ENCODE peak calls at places on chromosomes 4 and X, in six cellular contexts. J is MM.1S, K is tibial artery, P is thoracic aorta, L is AG04449, O is AG10803. C is an unnamed sample.

GRCh38 chr4:62676962-62677361 is 1476.8 kb downstream of the ADGRL3 start:
- DNase-seq in J (no peak), K (no peak), P (no peak), L (no peak), O (no peak), C (no peak)

GRCh38 chr4:14130551-14130950 is 503.0 kb upstream of the BOD1L1 start:
- DNase-seq in J (no peak), K (no peak), P (no peak), L (peak), O (peak), C (no peak)

GRCh38 chr4:2353222-2354107 is 65.0 kb downstream of the ZFYVE28 start:
- DNase-seq in J (no peak), K (peak), P (no peak), L (no peak), O (no peak), C (no peak)

GRCh38 chrX:39802354-39802753 is 295.4 kb downstream of the BCOR start:
- DNase-seq in J (no peak), K (no peak), P (no peak), L (no peak), O (no peak), C (no peak)

GRCh38 chr4:2843909-2844584 is 403 bp downstream of the ADD1 start:
- DNase-seq in J (peak), K (no peak), P (no peak), L (no peak), O (peak), C (no peak)

GRCh38 chr4:110009526-110009925 is 96.8 kb downstream of the EGF start:
- DNase-seq in J (no peak), K (no peak), P (no peak), L (no peak), O (no peak), C (no peak)

GRCh38 chrX:45668686-45669443 is 468.2 kb upstream of the DIPK2B start:
- DNase-seq in J (no peak), K (no peak), P (no peak), L (peak), O (peak), C (no peak)

GRCh38 chr4:180190382-180190781 is 2052.8 kb upstream of the TENM3 start:
- DNase-seq in J (no peak), K (no peak), P (no peak), L (no peak), O (no peak), C (no peak)

GRCh38 chr4:77695769-77696168 is 90.1 kb downstream of the CXCL13 start:
- DNase-seq in J (no peak), K (no peak), P (no peak), L (peak), O (peak), C (no peak)

GRCh38 chr4:111453216-111453615 is 692.0 kb upstream of the FAM241A start:
- DNase-seq in J (no peak), K (no peak), P (no peak), L (no peak), O (peak), C (no peak)

GRCh38 chr4:150176559-150176958 is 98.3 kb downstream of the DCLK2 start:
- DNase-seq in J (no peak), K (no peak), P (no peak), L (peak), O (peak), C (no peak)

GRCh38 chr4:170047774-170048354 is 21.7 kb upstream of the MFAP3L start:
- DNase-seq in J (peak), K (peak), P (no peak), L (peak), O (peak), C (no peak)

GRCh38 chr4:104941661-104942062 is 205.0 kb upstream of the TET2 start:
- DNase-seq in J (no peak), K (no peak), P (no peak), L (no peak), O (no peak), C (no peak)

GRCh38 chrX:120653000-120653399 is 23.1 kb upstream of the C1GALT1C1 start:
- DNase-seq in J (no peak), K (no peak), P (no peak), L (no peak), O (peak), C (no peak)

GRCh38 chr4:93327346-93327745 is 501.2 kb upstream of the ATOH1 start:
- DNase-seq in J (no peak), K (no peak), P (no peak), L (no peak), O (no peak), C (no peak)

GRCh38 chr4:172390341-172390740 is 577.1 kb downstream of the GALNTL6 start:
- DNase-seq in J (no peak), K (no peak), P (no peak), L (no peak), O (no peak), C (no peak)

GRCh38 chrX:96591418-96591817 is 93.2 kb upstream of the DIAPH2 start:
- DNase-seq in J (no peak), K (no peak), P (no peak), L (no peak), O (peak), C (no peak)

GRCh38 chrX:13658602-13659001 is 5.7 kb downstream of the TCEANC start:
- DNase-seq in J (peak), K (no peak), P (no peak), L (no peak), O (peak), C (no peak)

GRCh38 chr4:72679666-72680065 is 110.6 kb upstream of the ADAMTS3 start:
- DNase-seq in J (no peak), K (no peak), P (no peak), L (no peak), O (no peak), C (no peak)

GRCh38 chr4:174318829-174319764 is 35.4 kb downstream of the CEP44 start:
- DNase-seq in J (peak), K (no peak), P (no peak), L (no peak), O (peak), C (no peak)

GRCh38 chr4:1693131-1693896 is 9.2 kb upstream of the FAM53A start:
- DNase-seq in J (peak), K (peak), P (no peak), L (no peak), O (peak), C (no peak)

GRCh38 chrX:8433296-8434094 is 31.1 kb upstream of the VCX3B start:
- DNase-seq in J (no peak), K (no peak), P (no peak), L (no peak), O (no peak), C (no peak)

GRCh38 chrX:124726881-124727280 is 380.5 kb downstream of the SH2D1A start:
- DNase-seq in J (no peak), K (no peak), P (no peak), L (no peak), O (no peak), C (no peak)

GRCh38 chr4:168584321-168584771 is 87.5 kb downstream of the PALLD start:
- DNase-seq in J (no peak), K (no peak), P (no peak), L (no peak), O (peak), C (no peak)

GRCh38 chr4:28469387-28469786 is 1608.7 kb downstream of the STIM2 start:
- DNase-seq in J (no peak), K (no peak), P (no peak), L (no peak), O (no peak), C (no peak)

GRCh38 chr4:163003979-163004378 is 162.7 kb downstream of the NAF1 start:
- DNase-seq in J (no peak), K (no peak), P (no peak), L (no peak), O (no peak), C (no peak)
- TF ChIP-seq CTCF in J (no peak), K (no peak), P (no peak), L (no peak), O (no peak), C (no peak)

GRCh38 chrX:21847342-21847741 is 7.9 kb downstream of the MBTPS2 start:
- DNase-seq in J (no peak), K (no peak), P (no peak), L (no peak), O (no peak), C (no peak)

GRCh38 chrX:21843179-21843578 is 3.8 kb downstream of the MBTPS2 start:
- DNase-seq in J (no peak), K (no peak), P (no peak), L (no peak), O (no peak), C (no peak)

GRCh38 chrX:21840199-21840557 is 761 bp downstream of the MBTPS2 start:
- DNase-seq in J (peak), K (no peak), P (no peak), L (no peak), O (peak), C (no peak)

GRCh38 chrX:21839334-21840198 is at the start of gene MBTPS2:
- DNase-seq in J (peak), K (peak), P (peak), L (peak), O (peak), C (peak)

GRCh38 chrX:21845096-21845495 is 5.7 kb downstream of the MBTPS2 start:
- DNase-seq in J (no peak), K (no peak), P (no peak), L (no peak), O (no peak), C (no peak)
- TF ChIP-seq CTCF in J (no peak), K (no peak), P (no peak), L (no peak), O (no peak), C (no peak)

GRCh38 chr4:42404001-42404400 is 6.7 kb downstream of the SHISA3 start:
- DNase-seq in J (no peak), K (no peak), P (no peak), L (no peak), O (no peak), C (no peak)
- TF ChIP-seq CTCF in J (no peak), K (no peak), P (no peak), L (no peak), O (no peak), C (no peak)

GRCh38 chrX:41291309-41291708 is 42.7 kb upstream of the DDX3X start:
- DNase-seq in J (no peak), K (no peak), P (no peak), L (no peak), O (no peak), C (no peak)

DNA sequence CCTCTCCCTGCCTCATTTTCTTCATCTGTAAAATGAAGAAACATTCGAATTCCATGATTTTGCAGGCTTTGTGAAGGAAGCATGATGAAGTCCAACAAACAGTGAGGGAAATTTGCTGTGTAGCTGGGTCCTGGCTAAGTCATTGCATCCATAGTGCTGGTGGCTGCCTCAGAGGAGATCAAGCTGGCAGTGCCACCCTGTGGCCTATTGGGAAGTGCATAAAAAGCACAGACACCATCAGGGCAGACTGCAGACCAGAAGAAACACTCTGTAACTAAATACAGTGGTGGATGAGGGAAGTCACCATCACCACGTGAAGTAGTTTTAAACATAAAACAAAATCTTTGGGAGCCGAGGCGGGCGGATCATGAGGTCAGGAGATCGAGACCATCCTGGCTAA is 40.7 kb upstream of the DDX3X start:
- DNase-seq in J (peak), K (no peak), P (no peak), L (no peak), O (no peak), C (no peak)
- TF ChIP-seq CTCF in J (peak), K (no peak), P (no peak), L (no peak), O (no peak), C (no peak)

GRCh38 chrX:153353416-153353815 is 19.5 kb downstream of the ZNF275 start:
- DNase-seq in J (no peak), K (no peak), P (no peak), L (no peak), O (no peak), C (no peak)
- TF ChIP-seq CTCF in J (no peak), K (no peak), P (no peak), L (no peak), O (no peak), C (no peak)

GRCh38 chr4:182091128-182091527 is 152.1 kb upstream of the TENM3 start:
- DNase-seq in J (no peak), K (no peak), P (no peak), L (no peak), O (no peak), C (no peak)

GRCh38 chr4:182089326-182089725 is 153.9 kb upstream of the TENM3 start:
- DNase-seq in J (peak), K (no peak), P (no peak), L (no peak), O (no peak), C (no peak)

GRCh38 chr4:182093431-182093831 is 149.8 kb upstream of the TENM3 start:
- DNase-seq in J (no peak), K (no peak), P (no peak), L (no peak), O (no peak), C (no peak)

GRCh38 chr4:182093947-182094346 is 149.3 kb upstream of the TENM3 start:
- DNase-seq in J (no peak), K (no peak), P (no peak), L (no peak), O (no peak), C (no peak)

GRCh38 chr4:182090186-182090585 is 153.0 kb upstream of the TENM3 start:
- DNase-seq in J (no peak), K (no peak), P (no peak), L (no peak), O (no peak), C (no peak)
- TF ChIP-seq CTCF in J (no peak), K (no peak), P (no peak), L (no peak), O (no peak), C (no peak)

DNA sequence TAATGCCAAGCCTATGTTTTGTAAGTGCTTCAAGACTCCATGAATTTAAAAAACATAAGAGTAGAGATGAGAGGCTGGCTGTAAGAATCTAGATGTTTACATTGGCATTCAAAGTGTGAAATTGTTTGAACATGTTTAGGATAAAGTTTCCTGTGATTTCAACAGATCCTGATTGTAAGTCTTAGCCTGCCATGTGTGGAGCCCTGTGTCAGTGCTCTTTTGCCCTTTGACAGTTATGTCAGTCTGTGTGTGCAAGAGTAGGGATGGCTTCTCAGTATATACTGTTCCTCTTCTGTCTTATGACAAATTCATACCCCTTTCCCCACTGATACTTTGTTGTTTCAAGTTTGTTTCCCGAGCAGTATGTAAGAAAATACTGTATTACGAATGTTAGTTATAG is 68.2 kb downstream of the USP9X start:
- DNase-seq in J (no peak), K (no peak), P (no peak), L (no peak), O (no peak), C (no peak)
- TF ChIP-seq CTCF in J (no peak), K (no peak), P (no peak), L (no peak), O (no peak), C (no peak)

C was measured in omental fat pad.